ENCODE peak calls at places on chromosomes 4 and X, in four cellular contexts. R is HCT116, S is tibial artery, G is mesendoderm. N is an unnamed sample.
A peak's percentile ranks its signal among the peaks of the same experiment; 100 is the strongest.

GRCh38 chrX:64580605-64581004 is 185.4 kb upstream of the MTMR8 start:
- DNase-seq in R (no peak), G (peak; percentile 48), S (no peak), N (no peak)

GRCh38 chr4:22490718-22491330 is 25.0 kb downstream of the ADGRA3 start:
- DNase-seq in G (peak; percentile 62), R (no peak), S (no peak), N (peak; percentile 92)

GRCh38 chr4:56066493-56066892 is 117.7 kb downstream of the CEP135 start:
- DNase-seq in S (no peak), G (no peak), R (no peak), N (no peak)

GRCh38 chr4:14831447-14831846 is 170.8 kb upstream of the CPEB2 start:
- DNase-seq in G (no peak), R (no peak), S (no peak), N (no peak)

GRCh38 chr4:37889849-37890500 is 909 bp upstream of the TBC1D1 start:
- DNase-seq in R (no peak), S (peak; percentile 85), G (peak; percentile 45), N (no peak)

GRCh38 chrX:110244951-110245480 is 72.9 kb downstream of the AMMECR1 start:
- DNase-seq in S (no peak), R (no peak), G (no peak), N (no peak)

GRCh38 chr4:99403380-99404194 is 31.6 kb downstream of the ADH7 start:
- DNase-seq in R (no peak), S (no peak), G (no peak), N (no peak)

GRCh38 chr4:175435437-175435836 is 376.6 kb downstream of the GPM6A start:
- DNase-seq in G (peak; percentile 51), S (no peak), R (no peak), N (no peak)

GRCh38 chr4:92317047-92317446 is 13.3 kb downstream of the GRID2 start:
- DNase-seq in R (no peak), G (no peak), S (no peak), N (no peak)

GRCh38 chrX:3029084-3029483 is 12.2 kb upstream of the ARSF start:
- DNase-seq in G (no peak), R (no peak), S (no peak), N (no peak)

GRCh38 chrX:46737462-46737861 is 21.5 kb downstream of the SLC9A7 start:
- DNase-seq in S (no peak), G (no peak), R (no peak), N (no peak)

GRCh38 chr4:164442167-164442566 is 311.8 kb upstream of the SMIM31 start:
- DNase-seq in G (no peak), R (no peak), S (no peak), N (no peak)

GRCh38 chr4:10074767-10075105 is 41.9 kb downstream of the WDR1 start:
- DNase-seq in G (peak; percentile 25), R (no peak), S (peak; percentile 61), N (no peak)

GRCh38 chr4:100539706-100540105 is 21.9 kb upstream of the EMCN start:
- DNase-seq in R (no peak), G (no peak), S (no peak), N (no peak)

GRCh38 chr4:42205551-42205950 is 53.1 kb upstream of the BEND4 start:
- DNase-seq in R (no peak), G (no peak), S (no peak), N (no peak)

GRCh38 chr4:26893491-26893890 is 32.9 kb downstream of the STIM2 start:
- DNase-seq in G (no peak), S (no peak), R (no peak), N (no peak)

GRCh38 chrX:152926279-152926678 is 28.4 kb downstream of the ZNF185 start:
- DNase-seq in G (peak; percentile 86), R (peak; percentile 64), S (no peak), N (peak; percentile 28)

GRCh38 chr4:18536420-18536819 is 514.9 kb upstream of the LCORL start:
- DNase-seq in G (peak; percentile 73), S (no peak), R (no peak), N (no peak)

GRCh38 chr4:170423137-170423536 is 333.4 kb upstream of the AADAT start:
- DNase-seq in R (no peak), G (no peak), S (no peak), N (no peak)

GRCh38 chrX:82320554-82320953 is 1118.7 kb downstream of the SH3BGRL start:
- DNase-seq in S (no peak), G (no peak), R (no peak), N (peak; percentile 32)

GRCh38 chr4:80112236-80112635 is 39.2 kb upstream of the ANTXR2 start:
- DNase-seq in S (no peak), R (no peak), G (no peak), N (no peak)

GRCh38 chrX:70289168-70289792 is 447 bp downstream of the PDZD11 start:
- DNase-seq in G (no peak), S (no peak), R (no peak), N (no peak)

GRCh38 chrX:142637206-142637605 is 388.5 kb upstream of the SPANXN4 start:
- DNase-seq in G (no peak), R (no peak), S (no peak), N (no peak)

GRCh38 chr4:185535818-185536729 is 767 bp upstream of the PDLIM3 start:
- DNase-seq in R (no peak), S (peak; percentile 92), G (no peak), N (no peak)

GRCh38 chr4:16418814-16419213 is 192.5 kb upstream of the TAPT1 start:
- DNase-seq in R (no peak), G (no peak), S (no peak), N (peak; percentile 35)

GRCh38 chr4:48968814-48969213 is 17.3 kb upstream of the CWH43 start:
- DNase-seq in R (no peak), G (no peak), S (no peak), N (no peak)

GRCh38 chr4:85543832-85544231 is 68.9 kb downstream of the ARHGAP24 start:
- DNase-seq in R (no peak), G (peak; percentile 84), S (no peak), N (no peak)

GRCh38 chr4:183541081-183542045 is 36.5 kb downstream of the ING2 start:
- DNase-seq in R (no peak), G (peak; percentile 91), S (no peak), N (no peak)

GRCh38 chrX:116272881-116273280 is 102.3 kb downstream of the AGTR2 start:
- DNase-seq in G (no peak), S (no peak), R (no peak), N (no peak)

GRCh38 chr4:169682360-169683047 is 62.1 kb downstream of the CLCN3 start:
- DNase-seq in R (no peak), G (no peak), S (no peak), N (no peak)

GRCh38 chrX:102957751-102958150 is 20.7 kb downstream of the RAB40AL start:
- DNase-seq in G (no peak), R (no peak), S (no peak), N (no peak)

GRCh38 chr4:15592799-15593198 is 62.4 kb downstream of the FBXL5 start:
- DNase-seq in G (no peak), S (no peak), R (no peak), N (no peak)

GRCh38 chr4:42326040-42326439 is 71.2 kb upstream of the SHISA3 start:
- DNase-seq in S (no peak), R (no peak), G (no peak), N (no peak)

GRCh38 chr4:99847362-99847976 is 30.8 kb downstream of the DAPP1 start:
- DNase-seq in S (no peak), G (no peak), R (no peak), N (no peak)

GRCh38 chr4:101967697-101968346 is 177.3 kb downstream of the BANK1 start:
- DNase-seq in G (no peak), S (no peak), R (no peak), N (no peak)

GRCh38 chrX:5724123-5724522 is 504.5 kb downstream of the NLGN4X start:
- DNase-seq in R (no peak), G (no peak), S (no peak), N (no peak)

GRCh38 chr4:123876122-123876521 is 479.5 kb downstream of the SPRY1 start:
- DNase-seq in G (no peak), R (no peak), S (no peak), N (no peak)

GRCh38 chrX:14291626-14292025 is 237.7 kb upstream of the GLRA2 start:
- DNase-seq in R (no peak), G (peak; percentile 29), S (no peak), N (no peak)

DNA sequence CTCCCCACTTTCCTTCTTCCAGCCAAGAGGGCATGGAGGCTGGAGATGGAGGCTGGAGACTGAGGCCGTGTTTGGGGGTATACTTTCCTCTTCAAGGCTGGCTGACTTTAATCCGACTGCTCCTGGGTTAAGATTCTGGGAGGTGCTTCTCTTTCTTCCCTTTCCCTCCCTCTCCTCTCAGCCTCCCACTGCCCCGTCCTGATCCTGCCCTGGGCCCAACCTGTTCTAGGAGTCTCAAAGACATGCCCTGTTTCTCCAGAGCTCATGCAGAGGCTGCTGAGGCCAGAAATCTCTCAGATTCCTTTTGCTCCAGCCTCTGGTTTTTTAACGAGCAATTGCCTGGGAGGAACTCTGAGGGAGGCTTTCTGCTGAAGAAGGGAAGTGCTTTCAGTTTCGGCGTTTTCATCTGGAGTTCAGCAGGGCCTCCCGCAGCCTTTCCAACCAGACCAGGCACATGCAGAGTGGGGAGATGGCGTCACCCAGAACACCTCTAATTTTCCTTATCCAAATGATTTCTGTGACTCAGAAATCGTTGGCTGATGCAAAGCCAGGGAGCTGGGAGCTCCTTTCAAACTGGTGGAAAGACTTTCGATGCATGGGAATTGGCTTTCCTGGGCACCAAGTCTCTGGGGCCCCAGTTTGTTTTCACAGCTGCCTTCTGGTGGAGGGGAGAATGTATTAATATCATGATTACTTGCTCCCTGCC is 34.5 kb upstream of the FAM9C start:
- DNase-seq in G (no peak), R (no peak), S (peak; percentile 80), N (no peak)
- H3K4me3 ChIP-seq in G (no peak overlapping the region), R (no peak overlapping the region), S (peak overlapping the region; percentile 35), N (no peak overlapping the region)

GRCh38 chr4:105895324-105895608 is at the start of gene NPNT:
- DNase-seq in S (no peak), G (no peak), R (no peak), N (no peak)
- H3K4me3 ChIP-seq in S (peak within 1 kb of the TSS; percentile 89), G (no peak within 1 kb of the TSS), R (peak within 1 kb of the TSS; percentile 54), N (no peak within 1 kb of the TSS)

GRCh38 chr4:6200922-6201362 is 593 bp upstream of the JAKMIP1 start:
- DNase-seq in G (peak; percentile 53), S (no peak), R (no peak), N (peak; percentile 62)
- H3K4me3 ChIP-seq in G (peak overlapping the region; percentile 68), S (peak overlapping the region; percentile 57), R (no peak overlapping the region), N (peak overlapping the region; percentile 62)

GRCh38 chrX:154436290-154436596 is 711 bp upstream of the GDI1 start:
- DNase-seq in R (no peak), S (no peak), G (no peak), N (no peak)

GRCh38 chrX:154433605-154434004 is 3.3 kb upstream of the GDI1 start:
- DNase-seq in S (no peak), G (no peak), R (no peak), N (no peak)

GRCh38 chrX:154434394-154435168 is 2.4 kb upstream of the GDI1 start:
- DNase-seq in S (no peak), G (no peak), R (no peak), N (no peak)

GRCh38 chrX:154436597-154437397 is at the start of gene GDI1:
- DNase-seq in G (peak; percentile 60), S (peak; percentile 74), R (no peak), N (no peak)

GRCh38 chrX:154435171-154435733 is 1.7 kb upstream of the GDI1 start:
- DNase-seq in R (no peak), S (no peak), G (no peak), N (no peak)
- H3K4me3 ChIP-seq in R (no peak overlapping the region), S (no peak overlapping the region), G (no peak overlapping the region), N (no peak overlapping the region)